ENCODE peak calls at places on chromosomes 12 and 14, in nine cellular contexts. K, A, W, D, B, H, G, U and T are unnamed samples.

GRCh38 chr14:105163040-105163742 is 5.4 kb downstream of the JAG2 start:
- DNase-seq in U (no peak), W (no peak), B (no peak), A (no peak), K (no peak), G (no peak), D (no peak), H (no peak), T (no peak)

GRCh38 chr14:35808076-35808657 is 928 bp downstream of the RALGAPA1 start:
- DNase-seq in U (no peak), W (no peak), G (peak; percentile 16), D (no peak), A (no peak), K (no peak), B (peak; percentile 28), H (peak; percentile 31), T (no peak)

GRCh38 chr12:38142974-38143373 is 173.6 kb upstream of the ALG10B start:
- DNase-seq in G (no peak), U (no peak), W (no peak), K (no peak), D (no peak), B (no peak), A (no peak), H (no peak), T (no peak)

GRCh38 chr14:76701981-76702380 is 59.3 kb upstream of the VASH1 start:
- DNase-seq in D (no peak), H (no peak), A (no peak), B (no peak), K (no peak), U (no peak), W (peak; percentile 98), G (no peak), T (no peak)

GRCh38 chr12:74337951-74338350 is 199.7 kb upstream of the ATXN7L3B start:
- DNase-seq in D (peak; percentile 76), W (no peak), U (no peak), K (no peak), H (no peak), A (no peak), G (peak; percentile 80), B (no peak), T (no peak)

GRCh38 chr12:127172857-127173256 is 1094.1 kb upstream of the TMEM132C start:
- DNase-seq in K (peak; percentile 46), D (no peak), A (no peak), H (peak; percentile 13), G (no peak), B (no peak), U (no peak), W (no peak), T (no peak)

GRCh38 chr12:54261817-54262402 is 18.0 kb downstream of the CBX5 start:
- DNase-seq in G (no peak), U (no peak), B (no peak), K (no peak), A (no peak), D (no peak), H (no peak), W (no peak), T (no peak)

GRCh38 chr14:64970776-64971451 is 1.2 kb downstream of the RAB15 start:
- DNase-seq in W (no peak), D (no peak), H (no peak), G (no peak), U (no peak), A (no peak), K (peak; percentile 31), B (no peak), T (no peak)

GRCh38 chr14:65360144-65360784 is 52.3 kb upstream of the FUT8 start:
- DNase-seq in D (no peak), H (no peak), U (no peak), G (peak; percentile 24), B (no peak), W (no peak), A (no peak), K (no peak), T (no peak)

GRCh38 chr12:119786539-119786938 is 90.6 kb downstream of the CIT start:
- DNase-seq in K (no peak), W (no peak), U (no peak), B (no peak), D (no peak), A (no peak), H (no peak), G (no peak), T (no peak)

GRCh38 chr12:105228494-105228893 is 7.5 kb downstream of the APPL2 start:
- DNase-seq in H (no peak), W (no peak), D (peak; percentile 60), U (no peak), G (peak; percentile 78), A (no peak), K (peak; percentile 77), B (no peak), T (no peak)

GRCh38 chr14:50191499-50191898 is 39.9 kb downstream of the SOS2 start:
- DNase-seq in W (no peak), A (no peak), G (no peak), U (no peak), K (no peak), B (no peak), H (no peak), D (no peak), T (no peak)

GRCh38 chr12:2338381-2338780 is 285.6 kb downstream of the CACNA1C start:
- DNase-seq in A (no peak), G (no peak), K (no peak), U (no peak), W (no peak), D (no peak), H (no peak), B (no peak), T (no peak)

GRCh38 chr12:15407025-15407424 is 84.7 kb downstream of the PTPRO start:
- DNase-seq in B (no peak), D (no peak), G (no peak), A (no peak), H (no peak), W (no peak), K (no peak), U (no peak), T (no peak)

GRCh38 chr12:15404485-15404884 is 82.2 kb downstream of the PTPRO start:
- DNase-seq in K (no peak), G (peak; percentile 23), D (peak; percentile 65), B (no peak), U (no peak), A (no peak), H (no peak), W (no peak), T (no peak)

DNA sequence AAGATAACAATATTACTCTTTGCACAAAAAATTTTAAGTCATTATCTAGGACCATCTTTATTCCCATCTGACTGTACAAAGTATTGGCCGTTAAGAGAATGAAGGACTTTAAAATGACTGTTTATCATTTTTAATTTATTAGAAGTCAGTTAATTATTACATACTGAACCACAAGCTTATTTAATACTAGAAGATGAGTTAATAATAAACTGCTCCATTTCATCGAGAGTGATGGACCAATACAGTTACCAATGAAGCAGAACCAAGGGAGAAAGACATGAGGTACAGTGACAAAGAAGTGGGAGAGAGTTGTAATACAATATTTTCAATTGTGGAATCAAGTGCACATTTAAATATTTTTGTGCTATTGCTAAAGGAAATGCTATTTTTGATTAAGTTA is 83.3 kb downstream of the PTPRO start:
- DNase-seq in H (no peak), A (no peak), B (no peak), W (no peak), K (no peak), D (no peak), U (no peak), G (no peak), T (no peak)
- H3K4me3 ChIP-seq in H (no peak overlapping the region), A (no peak overlapping the region), B (no peak overlapping the region), W (no peak overlapping the region), K (no peak overlapping the region), D (no peak overlapping the region), U (no peak overlapping the region), G (no peak overlapping the region), T (no peak overlapping the region)

DNA sequence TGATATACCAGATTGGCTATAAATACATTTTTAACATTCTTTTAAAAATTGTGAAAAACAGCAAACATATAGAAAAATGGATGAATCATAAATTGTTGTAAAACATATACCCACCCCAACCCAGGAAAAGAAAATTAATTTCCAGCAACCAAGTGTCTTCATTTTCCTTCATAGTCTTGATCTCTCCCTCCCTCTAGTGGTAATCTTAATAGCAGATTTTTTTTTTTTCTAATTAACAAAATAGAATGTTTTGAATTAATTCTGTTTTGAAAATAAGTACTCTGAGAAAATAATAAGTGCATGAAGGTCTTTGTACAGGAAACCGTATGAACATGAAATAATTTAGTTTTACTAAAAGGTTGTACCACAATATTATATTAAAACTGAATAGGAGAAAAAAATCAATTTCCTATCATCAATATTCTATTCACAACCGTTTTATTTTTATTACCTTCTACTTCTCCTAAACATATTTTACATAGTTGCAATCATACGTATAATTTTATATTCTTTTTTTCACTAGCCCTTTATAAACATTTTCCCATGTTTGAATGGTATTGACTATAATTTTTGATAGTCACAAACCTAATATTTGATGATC is 7.0 kb downstream of the ETNK1 start:
- DNase-seq in A (no peak), U (no peak), W (no peak), H (no peak), G (peak; percentile 22), B (no peak), K (peak; percentile 13), D (no peak), T (no peak)
- TF ChIP-seq CTCF in A (peak; percentile 67), U (peak; percentile 32), W (peak; percentile 39), H (no peak), G (peak; percentile 50), B (peak; percentile 21), K (peak; percentile 66), D (peak; percentile 46), T (peak; percentile 33)

DNA sequence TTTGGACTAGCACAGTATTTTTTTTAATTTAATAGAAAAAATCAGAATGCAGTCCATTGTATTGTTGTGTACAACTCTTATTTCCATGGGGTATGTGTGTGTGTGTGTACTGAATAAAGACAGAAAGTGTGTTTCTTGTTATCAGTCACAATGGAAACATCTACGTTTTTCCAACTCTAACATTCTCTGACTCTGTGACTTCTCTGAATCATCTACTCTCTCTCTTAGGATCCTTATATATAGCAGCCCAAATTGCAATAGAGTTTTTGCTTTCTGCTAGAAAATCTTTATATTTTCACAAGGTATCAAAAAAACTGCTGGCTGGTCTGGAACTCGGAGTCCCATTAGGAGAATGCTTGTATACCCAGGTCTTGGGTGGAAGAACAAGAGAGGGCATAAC is 138.9 kb upstream of the ARID2 start:
- DNase-seq in G (no peak), U (no peak), K (no peak), B (no peak), H (no peak), A (no peak), D (no peak), W (no peak), T (no peak)
- H3K4me3 ChIP-seq in G (no peak overlapping the region), U (no peak overlapping the region), K (no peak overlapping the region), B (no peak overlapping the region), H (no peak overlapping the region), A (no peak overlapping the region), D (no peak overlapping the region), W (no peak overlapping the region), T (no peak overlapping the region)

DNA sequence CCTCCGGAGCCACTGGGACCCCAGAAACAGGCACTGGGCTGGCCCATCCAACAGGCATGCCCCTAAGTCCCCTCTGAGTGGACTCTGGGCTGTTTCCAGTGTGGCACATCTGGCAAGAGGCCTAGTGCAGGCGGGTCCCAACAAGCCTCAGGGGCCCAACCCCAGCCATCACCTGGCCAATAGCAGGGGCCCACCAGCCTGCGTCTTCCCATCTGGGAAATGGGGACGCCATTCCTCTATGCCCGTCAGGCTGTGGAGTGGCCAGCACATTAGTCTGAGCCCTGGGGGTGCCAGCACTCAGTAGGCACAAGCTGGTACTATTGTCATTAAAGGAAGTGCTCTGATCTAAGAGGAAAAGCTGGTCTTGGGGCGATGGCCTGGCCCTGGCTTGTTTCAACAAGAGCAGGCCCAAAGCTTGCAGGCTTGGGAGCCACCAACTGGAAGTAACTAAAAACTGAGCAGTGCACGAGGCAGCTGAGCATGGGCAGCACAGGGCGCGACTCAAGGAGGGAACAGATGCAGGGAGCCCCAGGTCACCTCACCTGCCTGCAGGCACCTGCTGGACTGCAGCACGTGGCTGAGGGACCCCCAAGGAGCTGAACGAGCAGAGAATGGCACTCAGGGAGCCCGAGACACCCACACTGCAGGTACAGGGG is 8.4 kb downstream of the DEGS2 start:
- DNase-seq in U (no peak), G (no peak), B (no peak), W (no peak), K (no peak), H (no peak), D (no peak), A (no peak), T (no peak)
- TF ChIP-seq CTCF in U (no peak), G (no peak), B (no peak), W (no peak), K (no peak), H (no peak), D (no peak), A (no peak), T (no peak)